ENCODE peak calls at places on chromosomes 5 and 9, in four cellular contexts. I is lower lobe of right lung, Q is cardiac muscle cell, S is Panc1. T is an unnamed sample. For H3K36me3, the result is how much of the 10 kb centered on the place peaks cover.

GRCh38 chr9:135561391-135562234 is at the start of gene PAEP:
- DNase-seq in I (no peak), Q (peak), S (no peak), T (no peak)

GRCh38 chr9:37034320-37034937 is 361 bp upstream of the PAX5 start:
- DNase-seq in I (no peak), Q (no peak), S (no peak), T (no peak)

GRCh38 chr9:99296375-99296951 is 74.4 kb downstream of the SEC61B start:
- DNase-seq in I (no peak), Q (peak), S (no peak), T (no peak)

GRCh38 chr5:122999947-123000563 is 36.5 kb downstream of the PPIC start:
- DNase-seq in I (peak), Q (peak), S (peak), T (peak)

GRCh38 chr9:107637421-107638420 is 148.2 kb upstream of the KLF4 start:
- DNase-seq in I (peak), Q (peak), S (no peak), T (peak)

GRCh38 chr9:74284596-74284995 is 212.5 kb upstream of the RORB start:
- DNase-seq in I (no peak), Q (no peak), S (no peak), T (no peak)

GRCh38 chr5:139445325-139446170 is 6.2 kb upstream of the DNAJC18 start:
- DNase-seq in I (no peak), Q (peak), S (no peak), T (no peak)

GRCh38 chr5:38528162-38528703 is 28.2 kb downstream of the LIFR start:
- DNase-seq in I (no peak), Q (no peak), S (no peak), T (no peak)

GRCh38 chr5:100505984-100506670 is 29.0 kb upstream of the FAM174A start:
- DNase-seq in I (no peak), Q (peak), S (peak), T (no peak)

GRCh38 chr5:86917117-86917579 is 299.4 kb downstream of the COX7C start:
- DNase-seq in I (no peak), Q (peak), S (no peak), T (no peak)

GRCh38 chr9:3513265-3513818 is 12.5 kb downstream of the RFX3 start:
- DNase-seq in I (no peak), Q (no peak), S (no peak), T (no peak)

GRCh38 chr5:124824637-124825158 is 78.3 kb upstream of the ZNF608 start:
- DNase-seq in I (no peak), Q (peak), S (no peak), T (no peak)

GRCh38 chr5:5331838-5332237 is 90.6 kb upstream of the ICE1 start:
- DNase-seq in I (no peak), Q (no peak), S (no peak), T (no peak)

GRCh38 chr9:84748112-84748511 is 78.6 kb downstream of the NTRK2 start:
- DNase-seq in I (no peak), Q (no peak), S (no peak), T (no peak)

GRCh38 chr5:67425514-67425913 is 228.9 kb upstream of the CD180 start:
- DNase-seq in I (no peak), Q (no peak), S (no peak), T (no peak)

GRCh38 chr9:15373201-15373530 is 49.5 kb upstream of the SNAPC3 start:
- DNase-seq in I (no peak), Q (peak), S (no peak), T (no peak)

GRCh38 chr5:6435356-6435755 is 13.3 kb upstream of the UBE2QL1 start:
- DNase-seq in I (no peak), Q (peak), S (no peak), T (no peak)

GRCh38 chr5:91848453-91848852 is 465.3 kb upstream of the ARRDC3 start:
- DNase-seq in I (no peak), Q (peak), S (peak), T (no peak)

GRCh38 chr9:20980713-20981481 is 50.5 kb downstream of the HACD4 start:
- DNase-seq in I (no peak), Q (peak), S (no peak), T (no peak)

GRCh38 chr5:43627028-43627427 is 24.0 kb downstream of the NNT start:
- DNase-seq in I (no peak), Q (peak), S (peak), T (no peak)

GRCh38 chr5:94711785-94712184 is 93.3 kb downstream of the SLF1 start:
- DNase-seq in I (no peak), Q (no peak), S (no peak), T (no peak)

GRCh38 chr9:129550199-129550839 is 70.6 kb downstream of the C9orf50 start:
- DNase-seq in I (peak), Q (peak), S (no peak), T (no peak)

GRCh38 chr9:34069831-34070230 is 21.1 kb upstream of the UBAP2 start:
- DNase-seq in I (no peak), Q (no peak), S (no peak), T (no peak)

GRCh38 chr5:132275367-132276220 is 18.1 kb downstream of the PDLIM4 start:
- DNase-seq in I (no peak), Q (no peak), S (no peak), T (no peak)

GRCh38 chr5:37906416-37906815 is 66.6 kb upstream of the GDNF start:
- DNase-seq in I (no peak), Q (no peak), S (no peak), T (no peak)

GRCh38 chr9:72140582-72140981 is 8.7 kb upstream of the GDA start:
- DNase-seq in I (no peak), Q (no peak), S (no peak), T (no peak)

GRCh38 chr9:2174911-2175310 is 159.8 kb downstream of the SMARCA2 start:
- DNase-seq in I (no peak), Q (no peak), S (no peak), T (no peak)

GRCh38 chr5:39394946-39395345 is 29.8 kb downstream of the DAB2 start:
- DNase-seq in I (no peak), Q (peak), S (no peak), T (no peak)

GRCh38 chr5:123391009-123391408 is 32.2 kb downstream of the CEP120 start:
- DNase-seq in I (no peak), Q (no peak), S (no peak), T (no peak)

GRCh38 chr9:109730228-109730627 is 49.8 kb upstream of the PALM2AKAP2 start:
- DNase-seq in I (no peak), Q (peak), S (no peak), T (no peak)

GRCh38 chr5:75395277-75395676 is 58.3 kb downstream of the HMGCR start:
- DNase-seq in I (no peak), Q (no peak), S (no peak), T (no peak)

GRCh38 chr5:167361841-167362240 is 929.6 kb upstream of the WWC1 start:
- DNase-seq in I (no peak), Q (no peak), S (no peak), T (no peak)

GRCh38 chr9:92208693-92209524 is 84.6 kb downstream of the IARS1 start:
- DNase-seq in I (no peak), Q (no peak), S (no peak), T (no peak)

GRCh38 chr5:175590471-175590881 is 67.4 kb upstream of the HRH2 start:
- DNase-seq in I (no peak), Q (peak), S (no peak), T (no peak)

GRCh38 chr5:179892255-179892654 is 15.4 kb downstream of the TBC1D9B start:
- DNase-seq in I (no peak), Q (no peak), S (no peak), T (no peak)

GRCh38 chr5:179900206-179900605 is 7.5 kb downstream of the TBC1D9B start:
- DNase-seq in I (no peak), Q (no peak), S (no peak), T (no peak)

GRCh38 chr5:179893958-179894895 is 13.5 kb downstream of the TBC1D9B start:
- DNase-seq in I (no peak), Q (no peak), S (no peak), T (no peak)

GRCh38 chr5:179893076-179893957 is 14.4 kb downstream of the TBC1D9B start:
- DNase-seq in I (no peak), Q (no peak), S (no peak), T (no peak)

DNA sequence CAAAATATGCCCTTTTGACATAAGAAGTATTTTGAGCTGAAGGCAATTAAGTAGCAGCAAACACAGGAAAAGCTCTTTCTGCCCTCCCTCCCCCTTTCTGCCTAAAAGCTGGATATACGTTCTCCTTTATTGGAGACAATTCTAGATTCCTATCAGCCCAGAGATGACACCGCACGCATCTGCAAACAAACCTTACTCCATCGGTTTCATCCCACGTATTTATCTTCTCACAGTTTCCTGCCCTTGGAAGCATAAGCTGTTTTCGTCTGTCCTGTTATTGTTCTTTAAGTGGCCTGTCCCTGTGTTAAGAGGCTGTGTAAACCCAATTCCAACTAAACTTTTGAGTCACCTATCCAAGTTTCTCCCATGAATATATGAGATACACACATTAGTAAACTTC is 11.8 kb downstream of the TBC1D9B start:
- DNase-seq in I (no peak), Q (no peak), S (no peak), T (no peak)
- H3K36me3 ChIP-seq in I (half or more), Q (under half), S (under half), T (under half)

GRCh38 chr5:14678773-14679334 is 14.3 kb downstream of the OTULIN start:
- DNase-seq in I (no peak), Q (no peak), S (no peak), T (no peak)

GRCh38 chr5:14683906-14684455 is 19.5 kb downstream of the OTULIN start:
- DNase-seq in I (no peak), Q (no peak), S (no peak), T (no peak)

GRCh38 chr5:14684757-14685156 is 20.2 kb downstream of the OTULIN start:
- DNase-seq in I (no peak), Q (no peak), S (no peak), T (no peak)

GRCh38 chr5:14685757-14686156 is 21.2 kb downstream of the OTULIN start:
- DNase-seq in I (no peak), Q (peak), S (no peak), T (no peak)

DNA sequence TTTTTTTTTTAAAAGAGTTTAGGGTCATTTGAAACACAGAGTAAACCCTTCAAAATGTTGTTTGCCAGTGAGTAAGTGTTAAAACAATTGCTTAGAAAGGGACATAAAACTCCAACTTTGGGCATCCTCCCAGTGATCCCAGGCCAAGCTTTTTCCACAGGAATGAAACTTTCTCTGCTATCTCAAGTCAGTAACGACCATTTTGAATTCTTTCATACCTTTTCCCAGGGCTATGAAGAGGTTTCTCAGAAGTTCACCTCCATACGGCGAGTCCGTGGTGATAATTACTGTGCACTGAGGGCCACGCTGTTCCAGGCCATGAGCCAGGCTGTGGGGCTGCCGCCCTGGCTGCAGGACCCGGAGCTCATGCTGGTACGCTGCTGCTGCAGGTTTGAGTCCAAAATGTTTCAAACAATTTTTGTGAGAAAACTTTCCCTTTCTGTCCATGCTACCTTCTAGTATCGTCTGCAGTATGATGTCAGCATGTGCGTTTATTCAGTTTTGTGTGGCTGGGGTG is 16.8 kb downstream of the OTULIN start:
- DNase-seq in I (no peak), Q (no peak), S (no peak), T (no peak)
- H3K36me3 ChIP-seq in I (half or more), Q (under half), S (under half), T (under half)

GRCh38 chr9:113387560-113388230 is 10.9 kb upstream of the HDHD3 start:
- DNase-seq in I (no peak), Q (no peak), S (no peak), T (no peak)
- H3K36me3 ChIP-seq in I (half or more), Q (under half), S (under half), T (under half)

DNA sequence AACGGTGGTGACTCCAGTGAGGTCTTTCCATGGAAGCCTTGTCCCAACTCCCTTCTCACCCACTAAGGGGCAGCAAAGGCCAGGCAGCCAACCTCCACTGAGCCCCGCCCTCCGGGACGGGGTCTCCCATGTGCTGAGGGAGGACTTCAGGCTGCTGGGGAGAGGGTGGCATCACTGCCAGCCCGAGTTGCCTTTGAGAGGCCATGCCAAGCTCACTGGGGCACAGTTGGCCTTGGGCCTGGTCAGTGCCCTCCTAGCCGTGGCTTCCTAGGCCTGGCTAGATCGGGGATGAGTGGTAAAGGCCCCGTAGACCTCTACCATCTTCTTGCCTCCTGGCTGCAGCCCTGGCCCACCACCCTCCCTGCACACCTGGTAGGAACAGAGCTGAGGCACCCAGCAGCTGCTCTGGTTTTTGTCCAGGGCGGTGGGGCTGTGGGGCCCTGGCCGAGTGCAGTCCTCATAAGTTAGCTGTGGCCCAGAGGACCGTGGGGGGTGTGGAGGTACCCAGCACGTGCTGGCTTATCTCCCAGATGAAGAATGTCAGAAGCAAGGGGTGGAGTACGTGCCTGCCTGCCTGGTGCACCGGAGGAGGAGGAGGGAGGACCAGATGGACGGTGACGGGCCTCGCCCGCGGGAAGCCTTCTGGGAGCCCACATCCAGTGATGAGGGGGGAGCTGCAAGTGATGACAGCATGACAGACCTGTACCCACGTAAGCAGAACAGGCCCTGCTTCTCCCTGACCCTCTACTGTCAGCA is 3.2 kb downstream of the SURF2 start:
- DNase-seq in I (peak), Q (no peak), S (no peak), T (no peak)
- H3K36me3 ChIP-seq in I (half or more), Q (under half), S (under half), T (under half)

GRCh38 chr9:97997330-97998276 is 14.5 kb downstream of the ANP32B start:
- DNase-seq in I (no peak), Q (no peak), S (no peak), T (no peak)
- H3K36me3 ChIP-seq in I (half or more), Q (under half), S (under half), T (under half)

GRCh38 chr5:14306415-14306814 is 163.3 kb downstream of the TRIO start:
- DNase-seq in I (no peak), Q (no peak), S (no peak), T (no peak)

GRCh38 chr5:14309864-14310531 is 166.9 kb downstream of the TRIO start:
- DNase-seq in I (no peak), Q (no peak), S (no peak), T (no peak)

GRCh38 chr5:14309199-14309598 is 166.1 kb downstream of the TRIO start:
- DNase-seq in I (no peak), Q (no peak), S (no peak), T (no peak)

GRCh38 chr5:14305045-14305444 is 161.9 kb downstream of the TRIO start:
- DNase-seq in I (no peak), Q (peak), S (peak), T (no peak)

DNA sequence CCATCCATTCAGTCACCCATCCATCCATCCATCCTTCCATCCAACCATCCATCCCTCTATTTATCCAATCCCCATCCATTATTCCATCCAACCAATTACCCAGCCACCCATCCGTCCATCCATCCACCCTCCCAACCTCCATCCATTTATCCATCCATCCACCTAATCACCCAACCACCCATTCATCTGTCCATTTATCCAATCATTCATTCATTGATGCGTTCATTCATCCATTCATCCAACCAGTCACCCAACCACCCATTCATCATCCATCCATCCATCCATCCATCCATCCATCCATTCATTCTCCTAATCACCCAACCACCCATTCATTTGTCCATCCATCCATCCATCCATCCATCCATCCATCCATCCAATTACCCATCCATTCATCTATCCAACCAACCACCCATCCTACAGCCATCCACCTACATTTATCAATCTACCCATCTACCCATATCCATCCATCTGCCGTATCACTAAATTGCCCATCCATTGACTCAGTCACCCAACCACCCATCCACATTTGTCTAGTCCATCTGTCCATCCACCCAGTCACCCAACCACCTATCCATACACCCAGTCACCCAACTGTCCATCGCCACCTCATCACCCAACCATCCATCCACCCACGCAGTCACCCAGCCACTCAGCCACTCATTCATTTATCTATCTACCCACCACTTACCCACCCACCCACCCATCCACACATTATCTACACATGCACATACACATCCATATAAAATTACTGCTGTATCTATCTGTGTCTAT is 165.4 kb downstream of the TRIO start:
- DNase-seq in I (no peak), Q (no peak), S (no peak), T (no peak)
- H3K36me3 ChIP-seq in I (half or more), Q (under half), S (under half), T (under half)

GRCh38 chr5:149652697-149653096 is 71.4 kb downstream of the ARHGEF37 start:
- DNase-seq in I (no peak), Q (no peak), S (no peak), T (no peak)
- H3K36me3 ChIP-seq in I (under half), Q (under half), S (under half), T (under half)

T was measured in iPS DF 6.9.